ENCODE peak calls at places on chromosomes 4 and X, in nine cellular contexts. O is adrenal gland, E is SK-N-DZ, X is RWPE1, S is LoVo, F is HFF-Myc, A is caudate nucleus, W is GM10248, U is left ventricle myocardium inferior. J is an unnamed sample.

GRCh38 chr4:55312491-55313101 is 33.4 kb upstream of the SRD5A3 start:
- DNase-seq in O (peak), E (peak), X (no peak), S (peak), F (peak), A (no peak), W (no peak), U (no peak), J (peak)

GRCh38 chr4:3637326-3638016 is 105.2 kb upstream of the LRPAP1 start:
- DNase-seq in O (no peak), E (no peak), X (no peak), S (no peak), F (no peak), A (no peak), W (no peak), U (no peak), J (no peak)

GRCh38 chr4:2768921-2769336 is 12.8 kb upstream of the TNIP2 start:
- DNase-seq in O (no peak), E (no peak), X (no peak), S (no peak), F (no peak), A (no peak), W (no peak), U (no peak), J (peak)

GRCh38 chr4:149031399-149031798 is 589.2 kb upstream of the NR3C2 start:
- DNase-seq in O (no peak), E (no peak), X (peak), S (peak), F (no peak), A (no peak), W (no peak), U (no peak), J (no peak)

GRCh38 chr4:8151165-8151650 is 7.4 kb downstream of the ABLIM2 start:
- DNase-seq in O (no peak), E (no peak), X (no peak), S (no peak), F (no peak), A (no peak), W (no peak), U (no peak), J (no peak)

GRCh38 chr4:6019316-6020263 is 1.4 kb upstream of the C4orf50 start:
- DNase-seq in O (peak), E (peak), X (peak), S (peak), F (peak), A (peak), W (peak), U (no peak), J (peak)

GRCh38 chr4:7761720-7762119 is 177.9 kb downstream of the AFAP1 start:
- DNase-seq in O (peak), E (peak), X (peak), S (peak), F (no peak), A (no peak), W (peak), U (peak), J (peak)

GRCh38 chr4:147799986-147800555 is 68.2 kb downstream of the ARHGAP10 start:
- DNase-seq in O (no peak), E (no peak), X (no peak), S (no peak), F (no peak), A (no peak), W (peak), U (no peak), J (no peak)

GRCh38 chr4:146282662-146283061 is 68.3 kb downstream of the REELD1 start:
- DNase-seq in O (no peak), E (no peak), X (no peak), S (no peak), F (no peak), A (no peak), W (no peak), U (no peak), J (no peak)

GRCh38 chr4:55291227-55291629 is 54.8 kb upstream of the SRD5A3 start:
- DNase-seq in O (no peak), E (no peak), X (no peak), S (no peak), F (no peak), A (no peak), W (no peak), U (peak), J (no peak)

GRCh38 chr4:158850800-158851644 is 82.2 kb downstream of the FNIP2 start:
- DNase-seq in O (no peak), E (peak), X (peak), S (peak), F (no peak), A (no peak), W (peak), U (no peak), J (peak)

GRCh38 chr4:138983690-138984089 is 31.9 kb upstream of the NOCT start:
- DNase-seq in O (no peak), E (no peak), X (no peak), S (no peak), F (no peak), A (no peak), W (no peak), U (no peak), J (no peak)

GRCh38 chr4:82680834-82681233 is 117.8 kb downstream of the SCD5 start:
- DNase-seq in O (no peak), E (no peak), X (no peak), S (no peak), F (no peak), A (no peak), W (no peak), U (no peak), J (no peak)

GRCh38 chr4:121790976-121791375 is 10.1 kb upstream of the EXOSC9 start:
- DNase-seq in O (no peak), E (no peak), X (no peak), S (no peak), F (no peak), A (no peak), W (no peak), U (no peak), J (no peak)

GRCh38 chrX:22969416-22969815 is 30.3 kb upstream of the DDX53 start:
- DNase-seq in O (no peak), E (no peak), X (no peak), S (no peak), F (no peak), A (no peak), W (no peak), U (no peak), J (no peak)

GRCh38 chrX:137040113-137040794 is 6.5 kb upstream of the GPR101 start:
- DNase-seq in O (no peak), E (no peak), X (no peak), S (no peak), F (no peak), A (no peak), W (no peak), U (no peak), J (no peak)

GRCh38 chrX:86103061-86103460 is 45.2 kb upstream of the DACH2 start:
- DNase-seq in O (no peak), E (no peak), X (no peak), S (no peak), F (no peak), A (no peak), W (no peak), U (no peak), J (no peak)

GRCh38 chr4:106818764-106819163 is 217.3 kb downstream of the DKK2 start:
- DNase-seq in O (no peak), E (no peak), X (no peak), S (no peak), F (no peak), A (no peak), W (no peak), U (no peak), J (no peak)

GRCh38 chr4:10971800-10972398 is 287.3 kb upstream of the CLNK start:
- DNase-seq in O (no peak), E (no peak), X (no peak), S (no peak), F (no peak), A (no peak), W (no peak), U (no peak), J (no peak)

J was measured in SK-N-SH.